ENCODE peak calls at places on chromosomes 11 and 22, in four cellular contexts. C, V, Q and G are unnamed samples.
A peak's percentile ranks its signal among the peaks of the same experiment; 100 is the strongest.

GRCh38 chr11:68546555-68546954 is 86.0 kb downstream of the PPP6R3 start:
- DNase-seq in C (no peak), V (no peak), Q (no peak), G (no peak)

GRCh38 chr11:120991830-120992686 is 31.8 kb upstream of the TBCEL start:
- DNase-seq in V (no peak), C (no peak), Q (no peak), G (no peak)

GRCh38 chr11:1529286-1529685 is 42.7 kb upstream of the MOB2 start:
- DNase-seq in Q (no peak), C (no peak), V (no peak), G (no peak)

GRCh38 chr11:17979770-17980371 is 33.0 kb downstream of the SERGEF start:
- DNase-seq in Q (no peak), C (no peak), V (peak; percentile 52), G (no peak)

GRCh38 chr22:48882636-48883200 is 945.0 kb downstream of the BRD1 start:
- DNase-seq in C (no peak), Q (no peak), V (no peak), G (peak; percentile 36)

GRCh38 chr22:42994917-42995562 is 19.9 kb downstream of the PACSIN2 start:
- DNase-seq in V (no peak), Q (no peak), C (no peak), G (no peak)

GRCh38 chr22:37827056-37827455 is 3.9 kb downstream of the GALR3 start:
- DNase-seq in V (no peak), Q (no peak), C (no peak), G (peak; percentile 35)

GRCh38 chr22:50245214-50246072 is 620 bp upstream of the TUBGCP6 start:
- DNase-seq in C (no peak), V (no peak), Q (no peak), G (no peak)

GRCh38 chr11:20022363-20023081 is 137.8 kb downstream of the DBX1 start:
- DNase-seq in V (no peak), C (peak; percentile 25), Q (no peak), G (no peak)

GRCh38 chr11:47566166-47566546 is 757 bp downstream of the PTPMT1 start:
- DNase-seq in V (peak; percentile 29), Q (no peak), C (no peak), G (no peak)

GRCh38 chr11:64146036-64146943 is 19.6 kb downstream of the MACROD1 start:
- DNase-seq in Q (peak; percentile 56), V (peak; percentile 35), C (peak; percentile 72), G (no peak)

GRCh38 chr11:22778642-22779041 is 51.0 kb downstream of the SVIP start:
- DNase-seq in V (peak; percentile 20), C (no peak), Q (no peak), G (no peak)

GRCh38 chr22:47177334-47177815 is 414.9 kb downstream of the TBC1D22A start:
- DNase-seq in Q (no peak), C (no peak), V (no peak), G (no peak)

GRCh38 chr11:128193633-128194032 is 393.7 kb downstream of the ETS1 start:
- DNase-seq in C (no peak), V (no peak), Q (no peak), G (no peak)

GRCh38 chr22:41469218-41469851 is 418 bp downstream of the ACO2 start:
- DNase-seq in V (peak; percentile 10), Q (no peak), C (no peak), G (no peak)

GRCh38 chr11:118057424-118058145 is 19.3 kb upstream of the TMPRSS4 start:
- DNase-seq in Q (no peak), C (no peak), V (no peak), G (no peak)

GRCh38 chr11:7332962-7333361 is 81.3 kb downstream of the SYT9 start:
- DNase-seq in Q (no peak), V (no peak), C (no peak), G (no peak)

GRCh38 chr22:32587449-32587848 is 112.8 kb downstream of the FBXO7 start:
- DNase-seq in V (no peak), C (no peak), Q (no peak), G (no peak)

GRCh38 chr11:128297805-128298204 is 289.6 kb downstream of the ETS1 start:
- DNase-seq in Q (no peak), C (no peak), V (no peak), G (no peak)

GRCh38 chr22:24526191-24526590 is 28.7 kb downstream of the GUCD1 start:
- DNase-seq in V (no peak), C (no peak), Q (no peak), G (no peak)

GRCh38 chr11:9700105-9700801 is 36.4 kb downstream of the SWAP70 start:
- DNase-seq in C (no peak), V (no peak), Q (no peak), G (no peak)

GRCh38 chr11:118908264-118908663 is 17.5 kb downstream of the BCL9L start:
- DNase-seq in V (no peak), C (no peak), Q (no peak), G (no peak)